ENCODE peak calls at places on chromosomes 7 and 10, in four cellular contexts. H, J, L and U are unnamed samples. For H3K9me3, the result is how much of the 10 kb centered on the place peaks cover.

GRCh38 chr7:28102778-28103177 is 77.8 kb downstream of the JAZF1 start:
- DNase-seq in L (no peak), J (peak), H (peak), U (no peak)

GRCh38 chr10:114577133-114577532 is 80.9 kb downstream of the ABLIM1 start:
- DNase-seq in L (no peak), H (peak), J (no peak), U (no peak)

GRCh38 chr7:66016131-66016461 is 34.1 kb upstream of the GUSB start:
- DNase-seq in L (no peak), H (no peak), J (peak), U (no peak)

GRCh38 chr10:121734517-121735137 is 136.4 kb upstream of the FGFR2 start:
- DNase-seq in H (no peak), L (peak), J (peak), U (no peak)

GRCh38 chr10:5861269-5862031 is 28.2 kb downstream of the ANKRD16 start:
- DNase-seq in H (peak), L (no peak), J (peak), U (no peak)

GRCh38 chr10:131173484-131174210 is 137.9 kb downstream of the TCERG1L start:
- DNase-seq in H (no peak), J (no peak), L (no peak), U (no peak)

GRCh38 chr7:8147760-8148463 is 114.1 kb downstream of the ICA1 start:
- DNase-seq in H (no peak), L (no peak), J (no peak), U (no peak)

GRCh38 chr10:58557714-58558113 is 45.0 kb downstream of the BICC1 start:
- DNase-seq in J (no peak), H (no peak), L (no peak), U (no peak)

GRCh38 chr10:49281461-49281860 is 17.5 kb upstream of the C10orf71 start:
- DNase-seq in H (no peak), J (no peak), L (no peak), U (no peak)

GRCh38 chr7:37526623-37527022 is 78.0 kb upstream of the ELMO1 start:
- DNase-seq in L (no peak), J (no peak), H (no peak), U (no peak)

GRCh38 chr10:1420663-1421362 is 316.5 kb downstream of the ADARB2 start:
- DNase-seq in J (peak), L (peak), H (peak), U (peak)

GRCh38 chr7:33900501-33900900 is 4.8 kb upstream of the BMPER start:
- DNase-seq in J (no peak), L (no peak), H (no peak), U (no peak)

GRCh38 chr10:88525371-88526079 is 57.6 kb downstream of the RNLS start:
- DNase-seq in L (no peak), J (peak), H (peak), U (no peak)

GRCh38 chr7:37052673-37053072 is 328.4 kb upstream of the AOAH start:
- DNase-seq in L (peak), J (peak), H (no peak), U (no peak)

GRCh38 chr10:13158401-13158800 is 3.0 kb upstream of the MCM10 start:
- DNase-seq in L (peak), H (no peak), J (no peak), U (peak)

GRCh38 chr10:73908853-73909611 is 1.9 kb upstream of the PLAU start:
- DNase-seq in J (peak), H (peak), L (peak), U (no peak)

GRCh38 chr10:43273543-43273942 is 6.7 kb upstream of the RASGEF1A start:
- DNase-seq in J (no peak), L (no peak), H (no peak), U (no peak)

GRCh38 chr7:151871904-151872303 is 5.0 kb downstream of the PRKAG2 start:
- DNase-seq in H (no peak), J (no peak), L (no peak), U (no peak)

GRCh38 chr10:72364239-72364777 is 9.6 kb upstream of the DNAJB12 start:
- DNase-seq in H (peak), J (peak), L (peak), U (peak)

GRCh38 chr10:129949411-129950335 is 14.4 kb downstream of the EBF3 start:
- DNase-seq in J (peak), H (no peak), L (no peak), U (no peak)

GRCh38 chr7:638256-639011 is 88.1 kb upstream of the DNAAF5 start:
- DNase-seq in J (no peak), H (no peak), L (no peak), U (no peak)
- H3K9me3 ChIP-seq in J (under half), H (under half), L (under half), U (under half)

DNA sequence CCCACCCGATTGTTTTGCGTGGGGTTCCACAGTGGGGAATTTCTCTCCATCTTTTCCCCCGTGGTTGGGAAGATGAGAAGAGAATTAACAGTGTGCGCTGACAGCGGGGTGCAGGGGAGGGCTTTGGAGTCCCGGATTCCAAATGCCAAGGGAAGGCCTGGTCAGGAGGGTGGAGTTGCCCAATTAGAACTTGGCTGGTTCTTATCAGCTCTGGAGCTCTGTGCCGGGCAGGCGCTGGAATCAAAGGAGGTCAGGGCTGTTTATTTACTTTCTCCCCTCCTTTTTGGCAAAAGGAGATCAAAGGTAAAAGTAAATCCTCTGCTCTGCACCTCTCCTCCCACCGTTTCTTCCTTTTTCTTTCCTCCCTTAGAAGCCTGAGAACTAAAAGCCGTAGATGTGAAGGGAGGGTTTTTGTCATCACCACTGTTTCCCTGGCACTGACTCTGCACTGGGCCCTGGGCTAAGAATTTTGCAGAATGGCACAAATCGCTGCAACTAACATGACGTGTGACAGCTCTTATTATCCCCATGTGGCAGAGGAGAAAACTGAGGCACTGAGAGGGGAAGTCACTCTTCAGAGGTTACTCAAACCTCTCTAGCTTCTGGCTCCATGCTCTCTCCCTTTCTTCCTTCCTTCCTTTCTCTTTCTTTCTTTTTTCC is 95.2 kb upstream of the ZNF716 start:
- DNase-seq in J (no peak), H (peak), L (no peak), U (no peak)
- H3K9me3 ChIP-seq in J (under half), H (under half), L (under half), U (under half)

GRCh38 chr10:82536668-82537067 is 661.7 kb downstream of the NRG3 start:
- DNase-seq in L (no peak), H (no peak), J (no peak), U (no peak)
- H3K9me3 ChIP-seq in L (under half), H (under half), J (under half), U (under half)

GRCh38 chr10:37895674-37896073 is 38.3 kb upstream of the ZNF248 start:
- DNase-seq in L (no peak), J (no peak), H (no peak), U (no peak)
- H3K9me3 ChIP-seq in L (under half), J (under half), H (under half), U (under half)